ENCODE peak calls at places on chromosomes 2 and 18, in seven cellular contexts. C is AG04450, L is astrocyte of the spinal cord, V is psoas muscle, D is WERI-Rb-1, R is body of pancreas, S is Peyer's patch. O is an unnamed sample.

GRCh38 chr2:24625728-24626484 is 134.9 kb downstream of the NCOA1 start:
- DNase-seq in D (no peak), C (no peak), R (no peak), S (no peak), V (no peak), L (no peak), O (no peak)

GRCh38 chr18:48992133-48992532 is 41.4 kb upstream of the SMAD7 start:
- DNase-seq in D (no peak), R (no peak), V (no peak), S (no peak), C (no peak), L (no peak), O (no peak)

GRCh38 chr2:135052997-135053474 is 944 bp downstream of the RAB3GAP1 start:
- DNase-seq in S (no peak), R (peak), L (no peak), C (no peak), D (no peak), V (no peak), O (no peak)

GRCh38 chr2:202425036-202425435 is 48.9 kb downstream of the BMPR2 start:
- DNase-seq in D (no peak), R (no peak), S (no peak), V (no peak), L (no peak), C (no peak), O (no peak)

GRCh38 chr2:180952082-180952481 is 28.3 kb upstream of the UBE2E3 start:
- DNase-seq in V (no peak), C (no peak), L (no peak), S (no peak), D (no peak), R (no peak), O (no peak)

GRCh38 chr2:164554487-164554886 is 66.8 kb downstream of the GRB14 start:
- DNase-seq in C (no peak), L (no peak), R (no peak), D (no peak), S (no peak), V (no peak), O (no peak)

GRCh38 chr2:47249427-47249826 is 94.3 kb upstream of the STPG4 start:
- DNase-seq in S (no peak), R (no peak), L (peak), V (no peak), D (no peak), C (no peak), O (no peak)

GRCh38 chr2:232237460-232237859 is 141.1 kb upstream of the ALPP start:
- DNase-seq in R (no peak), D (no peak), L (no peak), S (no peak), C (no peak), V (no peak), O (no peak)

GRCh38 chr2:211361383-211361782 is 805.0 kb downstream of the CPS1 start:
- DNase-seq in L (no peak), R (no peak), V (no peak), S (no peak), D (no peak), C (no peak), O (no peak)

GRCh38 chr2:38535745-38536506 is 66.8 kb downstream of the HNRNPLL start:
- DNase-seq in D (peak), L (peak), C (no peak), S (peak), V (peak), R (peak), O (no peak)

GRCh38 chr2:68730828-68731227 is 3.8 kb upstream of the ARHGAP25 start:
- DNase-seq in C (no peak), V (no peak), S (no peak), R (no peak), D (no peak), L (no peak), O (no peak)

GRCh38 chr2:84417453-84417852 is 41.6 kb downstream of the SUCLG1 start:
- DNase-seq in S (no peak), C (no peak), V (no peak), R (no peak), L (peak), D (no peak), O (no peak)

GRCh38 chr2:234406085-234406484 is 90.8 kb downstream of the ARL4C start:
- DNase-seq in S (no peak), C (no peak), V (no peak), L (no peak), R (no peak), D (peak), O (no peak)

GRCh38 chr2:131542438-131543384 is 15.0 kb downstream of the CCDC74A start:
- DNase-seq in D (no peak), V (no peak), R (no peak), S (no peak), L (no peak), C (no peak), O (no peak)

GRCh38 chr2:127228102-127228501 is 8.0 kb upstream of the CYP27C1 start:
- DNase-seq in L (no peak), C (no peak), R (no peak), D (no peak), V (no peak), S (no peak), O (no peak)

GRCh38 chr2:3612639-3613523 is 18.0 kb downstream of the COLEC11 start:
- DNase-seq in D (no peak), L (no peak), V (no peak), C (no peak), S (no peak), R (no peak), O (no peak)

GRCh38 chr2:130150181-130151144 is 5.6 kb upstream of the CCDC74B start:
- DNase-seq in C (no peak), R (no peak), S (no peak), D (no peak), V (no peak), L (no peak), O (no peak)

GRCh38 chr2:172372436-172372835 is 55.0 kb upstream of the ITGA6 start:
- DNase-seq in V (no peak), S (no peak), R (no peak), L (no peak), D (no peak), C (no peak), O (no peak)

GRCh38 chr2:120354467-120354866 is 8.5 kb downstream of the INHBB start:
- DNase-seq in V (peak), R (no peak), L (no peak), S (no peak), C (no peak), D (no peak), O (no peak)

GRCh38 chr2:170747921-170748320 is 22.3 kb upstream of the ERICH2 start:
- DNase-seq in C (peak), S (no peak), V (no peak), D (no peak), R (no peak), L (peak), O (no peak)

DNA sequence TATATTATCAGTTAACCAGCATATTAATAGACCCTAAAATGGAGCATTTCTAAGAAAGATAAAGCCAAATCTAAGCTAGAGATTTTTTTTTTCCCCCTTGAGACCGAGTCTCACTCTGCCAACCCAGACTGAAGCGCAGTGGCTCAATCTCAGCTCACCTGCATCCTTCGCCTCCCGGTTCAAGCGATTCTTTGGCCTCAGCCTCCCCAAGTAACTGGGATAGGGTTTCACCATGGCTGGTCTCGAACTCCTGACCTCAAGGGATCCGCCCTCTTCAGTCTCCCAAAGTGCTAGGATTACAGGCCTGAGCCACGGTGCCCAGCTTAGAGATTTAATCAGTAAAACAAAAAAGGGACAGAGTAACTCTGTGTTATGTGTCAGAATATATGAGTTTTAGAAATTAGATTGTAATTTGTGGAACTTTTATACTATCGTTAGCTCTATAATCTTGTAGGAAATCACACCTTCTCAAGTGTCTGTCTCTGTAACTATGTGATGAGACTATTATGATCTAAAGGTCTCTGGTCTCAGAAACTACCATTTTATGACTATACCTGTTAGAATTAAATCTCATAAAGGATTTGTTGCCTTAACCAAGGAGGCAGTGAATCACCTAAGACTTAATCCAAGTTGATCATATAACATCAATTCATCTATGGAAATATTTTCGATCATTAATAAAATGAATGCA is 34.0 kb downstream of the YWHAQ start:
- DNase-seq in R (no peak), S (no peak), L (no peak), D (no peak), V (no peak), C (no peak), O (no peak)
- H3K4me3 ChIP-seq in R (no peak), S (no peak), L (no peak), D (no peak), V (no peak), C (no peak), O (no peak)

GRCh38 chr2:174486614-174487535 is at the start of gene GPR155:
- DNase-seq in R (peak), V (peak), L (peak), C (peak), D (peak), S (peak), O (peak)
- TF ChIP-seq CTCF in R (peak), V (no peak), L (no peak), C (peak), D (peak), S (no peak), O (no peak)

GRCh38 chr2:238382381-238382781 is 44.3 kb upstream of the ASB1 start:
- DNase-seq in V (no peak), S (no peak), R (no peak), L (no peak), C (no peak), D (no peak), O (no peak)

GRCh38 chr2:238380785-238381184 is 45.9 kb upstream of the ASB1 start:
- DNase-seq in L (peak), R (no peak), S (no peak), C (peak), D (no peak), V (no peak), O (no peak)

GRCh38 chr2:238383743-238384370 is 42.9 kb upstream of the ASB1 start:
- DNase-seq in C (no peak), V (no peak), S (no peak), D (no peak), R (no peak), L (no peak), O (no peak)

GRCh38 chr2:238381341-238382130 is 45.2 kb upstream of the ASB1 start:
- DNase-seq in V (no peak), D (no peak), C (no peak), S (no peak), R (no peak), L (no peak), O (no peak)

GRCh38 chr2:238383135-238383534 is 43.6 kb upstream of the ASB1 start:
- DNase-seq in L (no peak), R (no peak), S (no peak), C (no peak), D (no peak), V (no peak), O (no peak)
- H3K4me3 ChIP-seq in L (no peak), R (no peak), S (no peak), C (no peak), D (no peak), V (no peak), O (no peak)

DNA sequence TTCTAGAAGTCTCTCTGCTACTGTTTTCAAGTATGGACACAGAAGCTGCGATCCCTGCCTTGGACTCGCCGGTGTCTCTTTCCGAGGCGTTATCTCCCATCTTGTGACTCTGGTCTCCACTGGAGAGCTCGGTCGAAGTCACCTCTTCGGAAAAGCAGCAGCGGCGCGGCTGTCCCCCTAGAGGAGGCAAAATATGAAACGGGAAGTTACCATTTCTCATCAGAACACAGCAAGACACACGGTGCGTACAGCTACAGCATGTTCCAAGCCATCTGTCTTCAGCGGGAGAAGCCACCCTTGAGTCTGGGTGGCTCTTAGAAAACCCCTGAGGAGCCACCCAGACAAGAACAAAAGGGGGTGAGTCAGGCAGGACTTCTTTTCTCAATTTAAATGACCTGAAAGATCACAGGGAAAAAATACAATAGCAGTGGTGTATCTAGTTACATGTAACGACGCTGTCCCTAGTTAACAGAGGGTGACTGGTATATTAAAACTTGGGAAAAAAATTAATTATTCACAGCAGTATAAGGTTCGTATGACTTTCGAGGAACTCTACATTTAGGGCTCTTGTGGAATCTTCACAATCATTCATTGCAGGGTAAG is 114.8 kb downstream of the ZNF516 start:
- DNase-seq in R (no peak), L (no peak), C (no peak), S (no peak), D (no peak), V (no peak), O (no peak)
- TF ChIP-seq CTCF in R (no peak), L (no peak), C (no peak), S (no peak), D (no peak), V (no peak), O (no peak)

GRCh38 chr2:189328451-189329249 is 112.6 kb upstream of the WDR75 start:
- DNase-seq in S (no peak), R (no peak), L (peak), C (no peak), D (no peak), V (no peak), O (no peak)
- H3K4me3 ChIP-seq in S (no peak), R (no peak), L (no peak), C (no peak), D (no peak), V (no peak), O (no peak)

GRCh38 chr2:118088051-118089014 is at the start of gene INSIG2:
- DNase-seq in R (peak), V (peak), D (peak), S (peak), L (peak), C (peak), O (peak)
- TF ChIP-seq CTCF in R (peak), V (no peak), D (no peak), S (peak), L (no peak), C (peak), O (peak)

O was measured in epithelial cell of proximal tubule.